ENCODE peak calls at places on chromosomes 1 and 21, in eight cellular contexts. One of them, this sample, is unnamed.

GRCh38 chr1:18978706-18979105 is 22.2 kb upstream of the IFFO2 start:
- DNase-seq in cardiac septum: no peak
- DNase-seq in SK-MEL-5: no peak
- DNase-seq in RPMI7951: no peak
- DNase-seq in DMS53: no peak
- DNase-seq in AML-193: no peak
- DNase-seq in substantia nigra: no peak
- DNase-seq in activated T-cell treated with anti-CD3 and anti-CD28 coated beads, Interleukin-2, amount 50 U/mL, for 48 hours: no peak
- DNase-seq in this sample: no peak

GRCh38 chr1:199272107-199272506 is 633.3 kb downstream of the PTPRC start:
- DNase-seq in cardiac septum: no peak
- DNase-seq in SK-MEL-5: no peak
- DNase-seq in RPMI7951: peak
- DNase-seq in DMS53: peak
- DNase-seq in AML-193: no peak
- DNase-seq in substantia nigra: no peak
- DNase-seq in activated T-cell treated with anti-CD3 and anti-CD28 coated beads, Interleukin-2, amount 50 U/mL, for 48 hours: no peak
- DNase-seq in this sample: no peak

GRCh38 chr1:1199141-1199960 is 7.0 kb downstream of the TNFRSF18 start:
- DNase-seq in cardiac septum: no peak
- DNase-seq in SK-MEL-5: no peak
- DNase-seq in RPMI7951: no peak
- DNase-seq in DMS53: peak
- DNase-seq in AML-193: no peak
- DNase-seq in substantia nigra: no peak
- DNase-seq in activated T-cell treated with anti-CD3 and anti-CD28 coated beads, Interleukin-2, amount 50 U/mL, for 48 hours: no peak
- DNase-seq in this sample: no peak

GRCh38 chr1:112501810-112502641 is 6.7 kb upstream of the WNT2B start:
- DNase-seq in cardiac septum: peak
- DNase-seq in SK-MEL-5: peak
- DNase-seq in RPMI7951: peak
- DNase-seq in DMS53: peak
- DNase-seq in AML-193: no peak
- DNase-seq in substantia nigra: peak
- DNase-seq in activated T-cell treated with anti-CD3 and anti-CD28 coated beads, Interleukin-2, amount 50 U/mL, for 48 hours: peak
- DNase-seq in this sample: no peak

GRCh38 chr1:43054961-43055360 is 96.3 kb upstream of the SLC2A1 start:
- DNase-seq in cardiac septum: no peak
- DNase-seq in SK-MEL-5: no peak
- DNase-seq in RPMI7951: no peak
- DNase-seq in DMS53: no peak
- DNase-seq in AML-193: no peak
- DNase-seq in substantia nigra: no peak
- DNase-seq in activated T-cell treated with anti-CD3 and anti-CD28 coated beads, Interleukin-2, amount 50 U/mL, for 48 hours: no peak
- DNase-seq in this sample: no peak

GRCh38 chr21:45644041-45644906 is 749 bp downstream of the PCBP3 start:
- DNase-seq in cardiac septum: no peak
- DNase-seq in SK-MEL-5: no peak
- DNase-seq in RPMI7951: peak
- DNase-seq in DMS53: peak
- DNase-seq in AML-193: peak
- DNase-seq in substantia nigra: no peak
- DNase-seq in activated T-cell treated with anti-CD3 and anti-CD28 coated beads, Interleukin-2, amount 50 U/mL, for 48 hours: peak
- DNase-seq in this sample: no peak

GRCh38 chr1:231724876-231725647 is 98.5 kb downstream of the DISC1 start:
- DNase-seq in cardiac septum: no peak
- DNase-seq in SK-MEL-5: peak
- DNase-seq in RPMI7951: peak
- DNase-seq in DMS53: peak
- DNase-seq in AML-193: peak
- DNase-seq in substantia nigra: no peak
- DNase-seq in activated T-cell treated with anti-CD3 and anti-CD28 coated beads, Interleukin-2, amount 50 U/mL, for 48 hours: peak
- DNase-seq in this sample: peak

GRCh38 chr21:14815001-14815400 is 249.8 kb downstream of the NRIP1 start:
- DNase-seq in cardiac septum: no peak
- DNase-seq in SK-MEL-5: no peak
- DNase-seq in RPMI7951: no peak
- DNase-seq in DMS53: no peak
- DNase-seq in AML-193: no peak
- DNase-seq in substantia nigra: no peak
- DNase-seq in activated T-cell treated with anti-CD3 and anti-CD28 coated beads, Interleukin-2, amount 50 U/mL, for 48 hours: no peak
- DNase-seq in this sample: no peak

GRCh38 chr1:64915381-64916274 is 50.7 kb downstream of the JAK1 start:
- DNase-seq in cardiac septum: no peak
- DNase-seq in SK-MEL-5: peak
- DNase-seq in RPMI7951: peak
- DNase-seq in DMS53: peak
- DNase-seq in AML-193: no peak
- DNase-seq in substantia nigra: no peak
- DNase-seq in activated T-cell treated with anti-CD3 and anti-CD28 coated beads, Interleukin-2, amount 50 U/mL, for 48 hours: no peak
- DNase-seq in this sample: no peak

GRCh38 chr1:13662498-13662897 is 37.5 kb upstream of the PRDM2 start:
- DNase-seq in cardiac septum: no peak
- DNase-seq in SK-MEL-5: no peak
- DNase-seq in RPMI7951: peak
- DNase-seq in DMS53: no peak
- DNase-seq in AML-193: no peak
- DNase-seq in substantia nigra: no peak
- DNase-seq in activated T-cell treated with anti-CD3 and anti-CD28 coated beads, Interleukin-2, amount 50 U/mL, for 48 hours: no peak
- DNase-seq in this sample: no peak

GRCh38 chr1:5254131-5254725 is 599.8 kb downstream of the AJAP1 start:
- DNase-seq in cardiac septum: no peak
- DNase-seq in SK-MEL-5: no peak
- DNase-seq in RPMI7951: no peak
- DNase-seq in DMS53: no peak
- DNase-seq in AML-193: no peak
- DNase-seq in substantia nigra: no peak
- DNase-seq in activated T-cell treated with anti-CD3 and anti-CD28 coated beads, Interleukin-2, amount 50 U/mL, for 48 hours: no peak
- DNase-seq in this sample: no peak

GRCh38 chr1:156750191-156750931 is 1.1 kb downstream of the HDGF start:
- DNase-seq in cardiac septum: no peak
- DNase-seq in SK-MEL-5: no peak
- DNase-seq in RPMI7951: peak
- DNase-seq in DMS53: peak
- DNase-seq in AML-193: peak
- DNase-seq in substantia nigra: peak
- DNase-seq in activated T-cell treated with anti-CD3 and anti-CD28 coated beads, Interleukin-2, amount 50 U/mL, for 48 hours: peak
- DNase-seq in this sample: peak

GRCh38 chr1:197485790-197486189 is 217.7 kb downstream of the CRB1 start:
- DNase-seq in cardiac septum: no peak
- DNase-seq in SK-MEL-5: peak
- DNase-seq in RPMI7951: no peak
- DNase-seq in DMS53: no peak
- DNase-seq in AML-193: no peak
- DNase-seq in substantia nigra: no peak
- DNase-seq in activated T-cell treated with anti-CD3 and anti-CD28 coated beads, Interleukin-2, amount 50 U/mL, for 48 hours: no peak
- DNase-seq in this sample: no peak

GRCh38 chr1:65606426-65606825 is 186.0 kb downstream of the LEPR start:
- DNase-seq in cardiac septum: no peak
- DNase-seq in SK-MEL-5: no peak
- DNase-seq in RPMI7951: no peak
- DNase-seq in DMS53: no peak
- DNase-seq in AML-193: no peak
- DNase-seq in substantia nigra: no peak
- DNase-seq in activated T-cell treated with anti-CD3 and anti-CD28 coated beads, Interleukin-2, amount 50 U/mL, for 48 hours: no peak
- DNase-seq in this sample: no peak

GRCh38 chr21:16058896-16059295 is 329.1 kb downstream of the USP25 start:
- DNase-seq in cardiac septum: no peak
- DNase-seq in SK-MEL-5: no peak
- DNase-seq in RPMI7951: no peak
- DNase-seq in DMS53: no peak
- DNase-seq in AML-193: no peak
- DNase-seq in substantia nigra: no peak
- DNase-seq in activated T-cell treated with anti-CD3 and anti-CD28 coated beads, Interleukin-2, amount 50 U/mL, for 48 hours: no peak
- DNase-seq in this sample: no peak

GRCh38 chr1:30362603-30362990 is 360.8 kb downstream of the MATN1 start:
- DNase-seq in cardiac septum: no peak
- DNase-seq in SK-MEL-5: no peak
- DNase-seq in RPMI7951: no peak
- DNase-seq in DMS53: no peak
- DNase-seq in AML-193: no peak
- DNase-seq in substantia nigra: no peak
- DNase-seq in activated T-cell treated with anti-CD3 and anti-CD28 coated beads, Interleukin-2, amount 50 U/mL, for 48 hours: no peak
- DNase-seq in this sample: no peak

GRCh38 chr21:33945652-33946270 is 30.2 kb upstream of the ATP5PO start:
- DNase-seq in cardiac septum: no peak
- DNase-seq in SK-MEL-5: no peak
- DNase-seq in RPMI7951: no peak
- DNase-seq in DMS53: no peak
- DNase-seq in AML-193: peak
- DNase-seq in substantia nigra: no peak
- DNase-seq in activated T-cell treated with anti-CD3 and anti-CD28 coated beads, Interleukin-2, amount 50 U/mL, for 48 hours: no peak
- DNase-seq in this sample: no peak

GRCh38 chr1:54728027-54728426 is 12.4 kb downstream of the TTC4 start:
- DNase-seq in cardiac septum: no peak
- DNase-seq in SK-MEL-5: no peak
- DNase-seq in RPMI7951: no peak
- DNase-seq in DMS53: no peak
- DNase-seq in AML-193: no peak
- DNase-seq in substantia nigra: no peak
- DNase-seq in activated T-cell treated with anti-CD3 and anti-CD28 coated beads, Interleukin-2, amount 50 U/mL, for 48 hours: no peak
- DNase-seq in this sample: no peak

GRCh38 chr1:31855038-31855845 is 39.4 kb upstream of the SPOCD1 start:
- DNase-seq in cardiac septum: no peak
- DNase-seq in SK-MEL-5: no peak
- DNase-seq in RPMI7951: peak
- DNase-seq in DMS53: peak
- DNase-seq in AML-193: no peak
- DNase-seq in substantia nigra: no peak
- DNase-seq in activated T-cell treated with anti-CD3 and anti-CD28 coated beads, Interleukin-2, amount 50 U/mL, for 48 hours: no peak
- DNase-seq in this sample: no peak

GRCh38 chr1:195663549-195664280 is 944.5 kb downstream of the KCNT2 start:
- DNase-seq in cardiac septum: no peak
- DNase-seq in SK-MEL-5: no peak
- DNase-seq in RPMI7951: peak
- DNase-seq in DMS53: peak
- DNase-seq in AML-193: no peak
- DNase-seq in substantia nigra: no peak
- DNase-seq in activated T-cell treated with anti-CD3 and anti-CD28 coated beads, Interleukin-2, amount 50 U/mL, for 48 hours: no peak
- DNase-seq in this sample: no peak

GRCh38 chr1:9186082-9186859 is 48.3 kb upstream of the H6PD start:
- DNase-seq in cardiac septum: no peak
- DNase-seq in SK-MEL-5: no peak
- DNase-seq in RPMI7951: no peak
- DNase-seq in DMS53: no peak
- DNase-seq in AML-193: no peak
- DNase-seq in substantia nigra: no peak
- DNase-seq in activated T-cell treated with anti-CD3 and anti-CD28 coated beads, Interleukin-2, amount 50 U/mL, for 48 hours: no peak
- DNase-seq in this sample: no peak

GRCh38 chr1:119909890-119910596 is 13.7 kb upstream of the ADAM30 start:
- DNase-seq in cardiac septum: no peak
- DNase-seq in SK-MEL-5: no peak
- DNase-seq in RPMI7951: no peak
- DNase-seq in DMS53: no peak
- DNase-seq in AML-193: no peak
- DNase-seq in substantia nigra: no peak
- DNase-seq in activated T-cell treated with anti-CD3 and anti-CD28 coated beads, Interleukin-2, amount 50 U/mL, for 48 hours: no peak
- DNase-seq in this sample: no peak

GRCh38 chr1:190453550-190453949 is 24.1 kb downstream of the BRINP3 start:
- DNase-seq in cardiac septum: no peak
- DNase-seq in SK-MEL-5: peak
- DNase-seq in RPMI7951: no peak
- DNase-seq in DMS53: peak
- DNase-seq in AML-193: no peak
- DNase-seq in substantia nigra: no peak
- DNase-seq in activated T-cell treated with anti-CD3 and anti-CD28 coated beads, Interleukin-2, amount 50 U/mL, for 48 hours: no peak
- DNase-seq in this sample: peak

GRCh38 chr1:24126023-24126671 is 14.2 kb upstream of the MYOM3 start:
- DNase-seq in cardiac septum: no peak
- DNase-seq in SK-MEL-5: peak
- DNase-seq in RPMI7951: peak
- DNase-seq in DMS53: no peak
- DNase-seq in AML-193: no peak
- DNase-seq in substantia nigra: no peak
- DNase-seq in activated T-cell treated with anti-CD3 and anti-CD28 coated beads, Interleukin-2, amount 50 U/mL, for 48 hours: no peak
- DNase-seq in this sample: no peak

This sample was measured in NAMALWA.